ENCODE peak calls at places on chromosome 1, in nine cellular contexts. F, Z, N, W, X, K, Q, D and E are unnamed samples.

GRCh38 chr1:240310226-240310925 is 218.7 kb downstream of the FMN2 start:
- DNase-seq in F (no peak), Z (peak), N (no peak), W (peak), X (no peak), K (no peak), Q (peak), D (no peak), E (no peak)

GRCh38 chr1:145785481-145785880 is 38.4 kb downstream of the RNF115 start:
- DNase-seq in F (no peak), Z (no peak), N (no peak), W (no peak), X (no peak), K (no peak), Q (no peak), D (no peak), E (no peak)

GRCh38 chr1:230335861-230336549 is 90.1 kb downstream of the PGBD5 start:
- DNase-seq in F (no peak), Z (peak), N (no peak), W (no peak), X (no peak), K (peak), Q (no peak), D (no peak), E (no peak)

GRCh38 chr1:110067429-110067956 is 3.0 kb downstream of the ALX3 start:
- DNase-seq in F (no peak), Z (no peak), N (no peak), W (no peak), X (no peak), K (peak), Q (no peak), D (no peak), E (peak)

GRCh38 chr1:226674892-226675719 is 64.0 kb downstream of the ITPKB start:
- DNase-seq in F (no peak), Z (no peak), N (peak), W (no peak), X (no peak), K (peak), Q (no peak), D (no peak), E (no peak)

GRCh38 chr1:108877324-108877812 is 583 bp downstream of the GPSM2 start:
- DNase-seq in F (no peak), Z (peak), N (no peak), W (no peak), X (peak), K (no peak), Q (no peak), D (no peak), E (no peak)

GRCh38 chr1:15056515-15057285 is 96.8 kb upstream of the TMEM51 start:
- DNase-seq in F (peak), Z (peak), N (no peak), W (no peak), X (no peak), K (no peak), Q (no peak), D (no peak), E (no peak)

GRCh38 chr1:30265127-30266070 is 458.0 kb downstream of the MATN1 start:
- DNase-seq in F (no peak), Z (no peak), N (no peak), W (no peak), X (no peak), K (no peak), Q (no peak), D (no peak), E (no peak)

GRCh38 chr1:53327183-53327941 is 508 bp downstream of the LRP8 start:
- DNase-seq in F (no peak), Z (peak), N (peak), W (no peak), X (peak), K (peak), Q (no peak), D (peak), E (no peak)